ENCODE peak calls at places on chromosomes 11 and 22, in four cellular contexts. X, C, Y and S are unnamed samples.

GRCh38 chr11:18728658-18729057 is 2.7 kb upstream of the IGSF22 start:
- DNase-seq in Y (no peak), C (no peak), X (no peak), S (no peak)

GRCh38 chr22:44667276-44667675 is 34.7 kb upstream of the PRR5 start:
- DNase-seq in C (no peak), Y (no peak), X (peak), S (no peak)

GRCh38 chr22:49768961-49769690 is 58.5 kb downstream of the BRD1 start:
- DNase-seq in C (no peak), X (peak), Y (no peak), S (no peak)

GRCh38 chr11:96554236-96554635 is 164.4 kb downstream of the JRKL start:
- DNase-seq in Y (no peak), X (no peak), C (no peak), S (no peak)

GRCh38 chr11:2778630-2779498 is 79.1 kb upstream of the KCNQ1OT1 start:
- DNase-seq in X (peak), C (peak), Y (no peak), S (no peak)

GRCh38 chr11:605286-606129 is 10.2 kb downstream of the IRF7 start:
- DNase-seq in Y (no peak), X (no peak), C (no peak), S (no peak)

GRCh38 chr11:32426819-32427615 is 8.3 kb downstream of the WT1 start:
- DNase-seq in Y (no peak), X (peak), C (no peak), S (no peak)

GRCh38 chr11:108319541-108320145 is 96.8 kb downstream of the ATM start:
- DNase-seq in X (no peak), Y (no peak), C (no peak), S (no peak)

GRCh38 chr11:2704896-2705606 is 5.3 kb upstream of the KCNQ1OT1 start:
- DNase-seq in X (peak), C (no peak), Y (no peak), S (no peak)

GRCh38 chr11:60251485-60252207 is 8.7 kb upstream of the MS4A4E start:
- DNase-seq in X (no peak), Y (peak), C (no peak), S (no peak)